ENCODE peak calls at places on chromosomes 7 and 10, in seven cellular contexts. One of them, this sample, is unnamed.

GRCh38 chr10:32105782-32106382 is 49.7 kb upstream of the KIF5B start:
- DNase-seq in ovary: no peak
- DNase-seq in fibroblast of mammary gland: no peak
- DNase-seq in fibroblast of pulmonary artery: no peak
- DNase-seq in osteocyte: no peak
- DNase-seq in BJ: no peak
- DNase-seq in GM20000: no peak
- DNase-seq in this sample: peak

GRCh38 chr7:73613954-73614735 is 10.2 kb downstream of the MLXIPL start:
- DNase-seq in ovary: no peak
- DNase-seq in fibroblast of mammary gland: no peak
- DNase-seq in fibroblast of pulmonary artery: no peak
- DNase-seq in osteocyte: no peak
- DNase-seq in BJ: no peak
- DNase-seq in GM20000: no peak
- DNase-seq in this sample: no peak

GRCh38 chr7:105853931-105854419 is 22.4 kb downstream of the ATXN7L1 start:
- DNase-seq in ovary: no peak
- DNase-seq in fibroblast of mammary gland: peak
- DNase-seq in fibroblast of pulmonary artery: peak
- DNase-seq in osteocyte: no peak
- DNase-seq in BJ: no peak
- DNase-seq in GM20000: no peak
- DNase-seq in this sample: no peak

GRCh38 chr10:32004161-32004591 is 52.0 kb downstream of the KIF5B start:
- DNase-seq in ovary: peak
- DNase-seq in fibroblast of mammary gland: no peak
- DNase-seq in fibroblast of pulmonary artery: no peak
- DNase-seq in osteocyte: no peak
- DNase-seq in BJ: no peak
- DNase-seq in GM20000: no peak
- DNase-seq in this sample: no peak

GRCh38 chr10:86667421-86668181 is 710 bp upstream of the LDB3 start:
- DNase-seq in ovary: no peak
- DNase-seq in fibroblast of mammary gland: no peak
- DNase-seq in fibroblast of pulmonary artery: no peak
- DNase-seq in osteocyte: no peak
- DNase-seq in BJ: no peak
- DNase-seq in GM20000: no peak
- DNase-seq in this sample: no peak

GRCh38 chr7:4103352-4104091 is 578.6 kb upstream of the FOXK1 start:
- DNase-seq in ovary: no peak
- DNase-seq in fibroblast of mammary gland: no peak
- DNase-seq in fibroblast of pulmonary artery: peak
- DNase-seq in osteocyte: no peak
- DNase-seq in BJ: no peak
- DNase-seq in GM20000: no peak
- DNase-seq in this sample: no peak

GRCh38 chr7:9029671-9030070 is 596.3 kb downstream of the NXPH1 start:
- DNase-seq in ovary: no peak
- DNase-seq in fibroblast of mammary gland: no peak
- DNase-seq in fibroblast of pulmonary artery: no peak
- DNase-seq in osteocyte: no peak
- DNase-seq in BJ: no peak
- DNase-seq in GM20000: no peak
- DNase-seq in this sample: no peak

GRCh38 chr7:36630112-36630650 is 94.1 kb downstream of the AOAH start:
- DNase-seq in ovary: no peak
- DNase-seq in fibroblast of mammary gland: no peak
- DNase-seq in fibroblast of pulmonary artery: no peak
- DNase-seq in osteocyte: no peak
- DNase-seq in BJ: no peak
- DNase-seq in GM20000: no peak
- DNase-seq in this sample: no peak

GRCh38 chr7:143351060-143351459 is 11.5 kb downstream of the FAM131B start:
- DNase-seq in ovary: no peak
- DNase-seq in fibroblast of mammary gland: no peak
- DNase-seq in fibroblast of pulmonary artery: no peak
- DNase-seq in osteocyte: no peak
- DNase-seq in BJ: no peak
- DNase-seq in GM20000: no peak
- DNase-seq in this sample: no peak

GRCh38 chr7:34759477-34760125 is 101.6 kb downstream of the NPSR1 start:
- DNase-seq in ovary: no peak
- DNase-seq in fibroblast of mammary gland: peak
- DNase-seq in fibroblast of pulmonary artery: peak
- DNase-seq in osteocyte: no peak
- DNase-seq in BJ: no peak
- DNase-seq in GM20000: peak
- DNase-seq in this sample: peak

DNA sequence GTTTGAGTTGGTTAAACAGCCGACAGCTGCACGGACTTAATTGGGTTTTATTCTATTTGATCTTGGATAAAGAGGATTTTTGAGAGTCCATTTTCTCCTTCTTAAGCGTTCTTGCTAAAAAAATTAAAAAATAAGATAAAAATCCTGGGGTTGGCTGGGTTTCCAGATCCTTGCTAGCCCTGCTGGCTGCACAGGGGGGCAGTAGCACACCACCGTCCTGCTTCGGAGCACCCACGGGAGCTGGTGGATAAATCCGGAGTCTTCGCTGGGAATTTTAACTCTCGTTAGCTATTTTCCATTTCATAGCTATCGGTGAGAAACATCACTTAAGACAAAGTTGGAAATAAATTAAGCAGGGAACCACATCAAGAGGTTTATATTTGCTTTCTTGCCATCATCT is 792.1 kb downstream of the TYW1 start:
- DNase-seq in ovary: peak
- DNase-seq in fibroblast of mammary gland: peak
- DNase-seq in fibroblast of pulmonary artery: peak
- DNase-seq in osteocyte: no peak
- DNase-seq in BJ: no peak
- DNase-seq in GM20000: no peak
- DNase-seq in this sample: no peak
- TF ChIP-seq CTCF in ovary: no peak
- TF ChIP-seq CTCF in fibroblast of mammary gland: peak
- TF ChIP-seq CTCF in fibroblast of pulmonary artery: peak
- TF ChIP-seq CTCF in osteocyte: peak
- TF ChIP-seq CTCF in BJ: peak
- TF ChIP-seq CTCF in GM20000: no peak
- TF ChIP-seq CTCF in this sample: peak

DNA sequence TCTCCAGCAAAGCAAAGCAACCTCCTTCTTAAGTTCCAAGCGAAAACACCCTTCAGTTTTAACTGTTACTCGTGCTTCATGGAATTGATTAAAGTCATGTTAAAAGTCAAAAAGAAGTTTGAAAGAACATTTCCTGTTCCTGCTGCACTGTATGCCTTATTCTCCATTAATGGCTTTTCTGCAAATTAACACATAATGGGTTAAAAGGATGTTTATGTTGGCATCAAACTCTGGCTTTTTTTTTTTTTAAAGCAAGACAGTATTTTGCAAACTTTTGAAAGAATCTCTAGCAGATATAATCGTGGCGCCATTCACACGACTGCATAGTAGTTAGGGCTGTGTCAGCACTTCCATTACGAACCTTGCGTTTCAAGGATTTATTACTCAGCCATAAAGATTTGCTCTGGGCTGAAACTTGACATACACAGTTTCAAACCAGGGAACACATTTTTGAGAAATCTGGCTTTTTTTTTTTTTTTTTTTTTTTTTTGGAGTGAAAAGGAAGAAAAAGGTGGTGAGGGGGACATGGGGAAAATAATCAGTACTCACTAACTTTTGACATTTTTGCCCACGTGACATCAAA is 207.8 kb downstream of the DYNC1I1 start:
- DNase-seq in ovary: no peak
- DNase-seq in fibroblast of mammary gland: no peak
- DNase-seq in fibroblast of pulmonary artery: no peak
- DNase-seq in osteocyte: no peak
- DNase-seq in BJ: no peak
- DNase-seq in GM20000: no peak
- DNase-seq in this sample: no peak
- TF ChIP-seq CTCF in ovary: no peak
- TF ChIP-seq CTCF in fibroblast of mammary gland: no peak
- TF ChIP-seq CTCF in fibroblast of pulmonary artery: no peak
- TF ChIP-seq CTCF in osteocyte: no peak
- TF ChIP-seq CTCF in BJ: no peak
- TF ChIP-seq CTCF in GM20000: no peak
- TF ChIP-seq CTCF in this sample: no peak

GRCh38 chr10:89078729-89079672 is 88.4 kb downstream of the FAS start:
- DNase-seq in ovary: no peak
- DNase-seq in fibroblast of mammary gland: peak
- DNase-seq in fibroblast of pulmonary artery: peak
- DNase-seq in osteocyte: no peak
- DNase-seq in BJ: peak
- DNase-seq in GM20000: no peak
- DNase-seq in this sample: no peak

GRCh38 chr10:89079991-89080390 is 89.4 kb downstream of the FAS start:
- DNase-seq in ovary: no peak
- DNase-seq in fibroblast of mammary gland: peak
- DNase-seq in fibroblast of pulmonary artery: no peak
- DNase-seq in osteocyte: no peak
- DNase-seq in BJ: no peak
- DNase-seq in GM20000: no peak
- DNase-seq in this sample: no peak

GRCh38 chr10:89082086-89082485 is 91.5 kb downstream of the FAS start:
- DNase-seq in ovary: no peak
- DNase-seq in fibroblast of mammary gland: no peak
- DNase-seq in fibroblast of pulmonary artery: no peak
- DNase-seq in osteocyte: no peak
- DNase-seq in BJ: no peak
- DNase-seq in GM20000: no peak
- DNase-seq in this sample: no peak

GRCh38 chr10:89085153-89085552 is 94.6 kb downstream of the FAS start:
- DNase-seq in ovary: no peak
- DNase-seq in fibroblast of mammary gland: peak
- DNase-seq in fibroblast of pulmonary artery: peak
- DNase-seq in osteocyte: no peak
- DNase-seq in BJ: no peak
- DNase-seq in GM20000: no peak
- DNase-seq in this sample: no peak

GRCh38 chr10:89080660-89081059 is 90.1 kb downstream of the FAS start:
- DNase-seq in ovary: no peak
- DNase-seq in fibroblast of mammary gland: peak
- DNase-seq in fibroblast of pulmonary artery: no peak
- DNase-seq in osteocyte: no peak
- DNase-seq in BJ: no peak
- DNase-seq in GM20000: no peak
- DNase-seq in this sample: no peak
- TF ChIP-seq CTCF in ovary: no peak
- TF ChIP-seq CTCF in fibroblast of mammary gland: no peak
- TF ChIP-seq CTCF in fibroblast of pulmonary artery: no peak
- TF ChIP-seq CTCF in osteocyte: no peak
- TF ChIP-seq CTCF in BJ: no peak
- TF ChIP-seq CTCF in GM20000: no peak
- TF ChIP-seq CTCF in this sample: no peak

GRCh38 chr7:37832194-37832593 is 16.2 kb upstream of the NME8 start:
- DNase-seq in ovary: peak
- DNase-seq in fibroblast of mammary gland: peak
- DNase-seq in fibroblast of pulmonary artery: peak
- DNase-seq in osteocyte: no peak
- DNase-seq in BJ: no peak
- DNase-seq in GM20000: peak
- DNase-seq in this sample: no peak
- TF ChIP-seq CTCF in ovary: peak
- TF ChIP-seq CTCF in fibroblast of mammary gland: no peak
- TF ChIP-seq CTCF in fibroblast of pulmonary artery: no peak
- TF ChIP-seq CTCF in osteocyte: no peak
- TF ChIP-seq CTCF in BJ: no peak
- TF ChIP-seq CTCF in GM20000: peak
- TF ChIP-seq CTCF in this sample: no peak

GRCh38 chr7:95394370-95394769 is 1.8 kb downstream of the PON3 start:
- DNase-seq in ovary: no peak
- DNase-seq in fibroblast of mammary gland: no peak
- DNase-seq in fibroblast of pulmonary artery: no peak
- DNase-seq in osteocyte: no peak
- DNase-seq in BJ: no peak
- DNase-seq in GM20000: no peak
- DNase-seq in this sample: no peak

GRCh38 chr7:95395755-95396135 is 430 bp downstream of the PON3 start:
- DNase-seq in ovary: no peak
- DNase-seq in fibroblast of mammary gland: no peak
- DNase-seq in fibroblast of pulmonary artery: no peak
- DNase-seq in osteocyte: no peak
- DNase-seq in BJ: no peak
- DNase-seq in GM20000: no peak
- DNase-seq in this sample: no peak

GRCh38 chr7:95397381-95397780 is 1.2 kb upstream of the PON3 start:
- DNase-seq in ovary: no peak
- DNase-seq in fibroblast of mammary gland: no peak
- DNase-seq in fibroblast of pulmonary artery: no peak
- DNase-seq in osteocyte: no peak
- DNase-seq in BJ: no peak
- DNase-seq in GM20000: peak
- DNase-seq in this sample: no peak

GRCh38 chr7:95398155-95398940 is 2.2 kb upstream of the PON3 start:
- DNase-seq in ovary: no peak
- DNase-seq in fibroblast of mammary gland: no peak
- DNase-seq in fibroblast of pulmonary artery: no peak
- DNase-seq in osteocyte: no peak
- DNase-seq in BJ: no peak
- DNase-seq in GM20000: no peak
- DNase-seq in this sample: peak

DNA sequence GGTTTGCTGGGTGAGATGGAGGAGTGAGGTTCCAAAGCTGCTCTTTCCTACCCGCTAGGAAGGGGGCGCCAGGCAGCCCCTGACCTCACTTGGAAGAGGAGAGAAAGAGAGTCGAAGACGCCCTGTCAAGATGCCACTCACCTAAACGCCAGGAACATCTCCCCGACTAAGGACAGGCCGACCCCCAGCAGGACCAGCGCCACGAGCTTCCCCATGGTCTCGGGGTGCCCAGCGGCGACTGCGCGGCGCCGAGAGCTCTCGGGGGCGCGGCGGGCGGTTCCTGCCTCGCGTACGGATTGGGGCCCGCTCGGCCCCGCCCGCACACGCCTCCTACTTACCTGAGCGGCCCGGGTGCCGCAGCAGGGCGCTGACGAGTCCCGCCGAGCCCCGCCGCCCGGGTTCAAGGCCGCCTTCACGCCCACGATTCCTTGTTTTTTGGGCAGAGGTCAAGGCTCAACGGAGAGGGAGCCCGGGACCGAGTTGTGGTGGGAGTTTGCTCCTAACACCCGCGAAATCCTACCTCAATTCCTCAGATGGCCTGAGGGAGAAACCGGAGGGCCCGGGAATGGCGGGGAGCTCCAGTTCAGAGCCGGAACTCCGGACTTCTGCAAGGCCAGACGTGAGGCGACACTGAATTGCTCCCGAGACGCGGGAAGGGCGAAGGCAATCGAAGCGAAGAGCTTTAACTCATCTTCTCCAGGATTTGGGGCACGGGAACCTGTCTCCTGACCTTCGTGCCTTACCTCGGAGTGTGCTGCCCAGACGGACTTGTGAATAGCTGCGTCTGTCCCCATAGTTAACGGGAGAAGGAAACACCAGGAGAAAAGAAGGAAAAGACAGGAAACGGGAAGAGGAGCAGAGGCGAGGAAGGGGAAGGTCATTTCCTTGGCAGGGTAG is at the start of gene PON3:
- DNase-seq in ovary: peak
- DNase-seq in fibroblast of mammary gland: no peak
- DNase-seq in fibroblast of pulmonary artery: no peak
- DNase-seq in osteocyte: no peak
- DNase-seq in BJ: no peak
- DNase-seq in GM20000: peak
- DNase-seq in this sample: peak
- TF ChIP-seq CTCF in ovary: no peak
- TF ChIP-seq CTCF in fibroblast of mammary gland: peak
- TF ChIP-seq CTCF in fibroblast of pulmonary artery: peak
- TF ChIP-seq CTCF in osteocyte: no peak
- TF ChIP-seq CTCF in BJ: peak
- TF ChIP-seq CTCF in GM20000: peak
- TF ChIP-seq CTCF in this sample: peak